ENCODE peak calls at places on chromosomes 7 and 10, in seven cellular contexts. I is pancreas; M is CD4-positive, CD25-positive, alpha-beta regulatory T cell; H is CD8-positive, alpha-beta T cell; A is upper lobe of left lung; B is aorta; R is esophagus squamous epithelium. S is an unnamed sample. For H3K9me3, the result is how much of the 10 kb centered on the place peaks cover.

GRCh38 chr10:60448246-60448645 is 58.6 kb upstream of the ANK3 start:
- DNase-seq in I (no peak), M (no peak), B (no peak), R (no peak), A (no peak), H (no peak), S (no peak)

GRCh38 chr10:34687434-34688205 is 127.5 kb downstream of the PARD3 start:
- DNase-seq in M (no peak), R (no peak), H (no peak), B (no peak), A (no peak), I (no peak), S (no peak)

GRCh38 chr7:39271386-39271785 is 293.7 kb downstream of the POU6F2 start:
- DNase-seq in R (no peak), A (peak), I (peak), H (no peak), B (peak), M (no peak), S (peak)

GRCh38 chr10:9056521-9056920 is 1002.0 kb downstream of the GATA3 start:
- DNase-seq in M (no peak), H (no peak), A (no peak), B (no peak), R (no peak), I (no peak), S (no peak)

GRCh38 chr10:123009105-123009805 is 449 bp downstream of the ACADSB start:
- DNase-seq in R (no peak), H (no peak), M (peak), B (peak), I (peak), A (peak), S (no peak)

GRCh38 chr10:60314306-60314940 is 75.3 kb downstream of the ANK3 start:
- DNase-seq in I (no peak), M (no peak), R (no peak), H (no peak), B (no peak), A (no peak), S (no peak)

GRCh38 chr7:139737221-139738100 is 40.3 kb downstream of the HIPK2 start:
- DNase-seq in A (no peak), M (peak), H (no peak), I (no peak), R (no peak), B (no peak), S (no peak)

GRCh38 chr7:89170628-89171027 is 375.1 kb upstream of the TEX47 start:
- DNase-seq in M (no peak), I (no peak), H (no peak), B (no peak), R (no peak), A (no peak), S (no peak)

GRCh38 chr7:13641699-13642098 is 347.8 kb downstream of the ETV1 start:
- DNase-seq in I (no peak), H (no peak), R (no peak), M (no peak), A (no peak), B (no peak), S (no peak)

GRCh38 chr7:104943502-104944343 is 70.3 kb upstream of the KMT2E start:
- DNase-seq in H (peak), M (peak), I (peak), R (no peak), A (peak), B (no peak), S (no peak)

GRCh38 chr7:108372601-108373000 is 83.6 kb downstream of the NRCAM start:
- DNase-seq in I (no peak), B (no peak), H (no peak), M (no peak), R (no peak), A (no peak), S (no peak)

GRCh38 chr10:997266-998022 is 9.2 kb downstream of the GTPBP4 start:
- DNase-seq in A (no peak), M (no peak), B (no peak), R (no peak), H (no peak), I (no peak), S (no peak)

GRCh38 chr7:117202511-117202910 is 120.3 kb downstream of the WNT2 start:
- DNase-seq in A (no peak), R (no peak), I (no peak), B (no peak), M (no peak), H (no peak), S (no peak)

GRCh38 chr10:95295031-95295755 is 4.4 kb upstream of the PDLIM1 start:
- DNase-seq in M (peak), B (peak), H (no peak), R (peak), I (peak), A (peak), S (peak)

GRCh38 chr10:76231258-76231934 is 800.0 kb downstream of the LRMDA start:
- DNase-seq in I (no peak), A (no peak), R (no peak), B (no peak), M (no peak), H (no peak), S (no peak)

GRCh38 chr7:99031496-99031895 is 112.4 kb downstream of the SMURF1 start:
- DNase-seq in R (no peak), B (no peak), A (no peak), I (no peak), M (no peak), H (no peak), S (no peak)

GRCh38 chr7:23205861-23206510 is 24.1 kb downstream of the NUP42 start:
- DNase-seq in I (no peak), H (no peak), R (no peak), B (no peak), M (no peak), A (no peak), S (no peak)
- H3K4me3 ChIP-seq in I (no peak), H (no peak), R (peak), B (no peak), M (no peak), A (peak), S (peak)

DNA sequence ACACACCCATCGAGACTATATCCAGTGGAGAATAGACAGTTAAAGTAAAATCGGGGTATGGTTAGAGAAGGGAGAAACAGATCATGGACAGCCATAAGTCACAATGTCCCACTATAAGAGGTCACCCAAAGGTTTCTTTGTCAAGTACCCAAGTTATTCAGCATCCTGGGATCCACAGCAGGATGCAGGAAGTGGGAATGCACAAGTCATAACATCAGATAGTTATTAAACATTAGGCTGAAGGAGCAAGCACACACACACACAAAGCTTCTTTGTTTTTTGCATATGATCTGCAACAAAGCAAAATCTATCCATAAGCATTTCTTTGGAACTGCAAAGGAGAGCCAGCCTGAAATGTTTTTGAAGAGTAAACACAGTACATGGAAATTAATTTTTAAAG is 111.6 kb downstream of the NOC3L start:
- DNase-seq in M (no peak), R (no peak), I (no peak), A (no peak), H (no peak), B (no peak), S (no peak)
- H3K9me3 ChIP-seq in M (under half), R (under half), I (under half), A (under half), H (under half), B (under half), S (under half)

GRCh38 chr7:106068538-106068961 is 43.6 kb downstream of the SYPL1 start:
- DNase-seq in H (no peak), A (no peak), R (no peak), M (no peak), I (no peak), B (no peak), S (no peak)

GRCh38 chr7:106069471-106070200 is 42.5 kb downstream of the SYPL1 start:
- DNase-seq in H (no peak), A (no peak), M (no peak), B (no peak), I (no peak), R (no peak), S (no peak)

GRCh38 chr7:106070201-106070551 is 41.9 kb downstream of the SYPL1 start:
- DNase-seq in I (peak), M (no peak), B (no peak), A (peak), H (no peak), R (no peak), S (peak)

GRCh38 chr7:106067678-106068077 is 44.4 kb downstream of the SYPL1 start:
- DNase-seq in H (no peak), R (no peak), A (no peak), B (no peak), I (no peak), M (no peak), S (no peak)

GRCh38 chr7:106068986-106069385 is 43.1 kb downstream of the SYPL1 start:
- DNase-seq in A (no peak), B (no peak), R (no peak), M (no peak), I (no peak), H (no peak), S (no peak)
- H3K4me3 ChIP-seq in A (no peak), B (no peak), R (no peak), M (no peak), I (no peak), H (no peak), S (no peak)

DNA sequence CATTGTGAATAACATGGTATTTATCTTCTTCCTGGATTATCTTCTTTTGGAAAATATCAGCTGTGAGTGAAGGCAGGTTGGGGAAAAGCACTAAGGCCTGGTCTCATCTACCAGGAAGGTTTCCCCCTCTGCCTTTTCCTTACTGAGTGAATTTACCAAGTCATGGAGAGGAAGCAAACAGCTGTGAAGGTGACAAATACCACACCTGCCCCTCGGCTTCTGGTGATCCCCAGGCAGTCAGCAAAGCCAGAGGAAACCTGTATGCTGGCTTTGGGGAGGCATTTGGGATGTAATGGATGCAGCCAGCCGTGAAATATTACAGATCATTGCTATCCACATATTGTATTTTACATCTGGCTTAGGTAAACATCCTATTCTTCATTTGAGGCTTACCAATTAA is 24.2 kb downstream of the POM121L12 start:
- DNase-seq in B (no peak), I (no peak), H (no peak), M (no peak), R (no peak), A (no peak), S (no peak)
- H3K9me3 ChIP-seq in B (under half), I (under half), H (under half), M (under half), R (under half), A (under half), S (under half)

GRCh38 chr10:92760609-92761008 is 70.9 kb downstream of the HHEX start:
- DNase-seq in H (no peak), R (no peak), A (no peak), I (no peak), M (no peak), B (no peak), S (no peak)

GRCh38 chr10:92757720-92758119 is 68.0 kb downstream of the HHEX start:
- DNase-seq in I (no peak), R (no peak), M (no peak), A (no peak), B (no peak), H (no peak), S (no peak)

GRCh38 chr10:92757066-92757716 is 67.4 kb downstream of the HHEX start:
- DNase-seq in R (peak), A (peak), H (no peak), B (peak), M (no peak), I (no peak), S (peak)

GRCh38 chr10:92756233-92757065 is 66.7 kb downstream of the HHEX start:
- DNase-seq in B (no peak), A (no peak), M (no peak), H (no peak), R (no peak), I (no peak), S (no peak)

GRCh38 chr10:92758594-92758993 is 68.8 kb downstream of the HHEX start:
- DNase-seq in R (no peak), H (no peak), B (no peak), M (no peak), I (no peak), A (no peak), S (no peak)
- H3K4me3 ChIP-seq in R (no peak), H (no peak), B (no peak), M (no peak), I (no peak), A (no peak), S (no peak)

DNA sequence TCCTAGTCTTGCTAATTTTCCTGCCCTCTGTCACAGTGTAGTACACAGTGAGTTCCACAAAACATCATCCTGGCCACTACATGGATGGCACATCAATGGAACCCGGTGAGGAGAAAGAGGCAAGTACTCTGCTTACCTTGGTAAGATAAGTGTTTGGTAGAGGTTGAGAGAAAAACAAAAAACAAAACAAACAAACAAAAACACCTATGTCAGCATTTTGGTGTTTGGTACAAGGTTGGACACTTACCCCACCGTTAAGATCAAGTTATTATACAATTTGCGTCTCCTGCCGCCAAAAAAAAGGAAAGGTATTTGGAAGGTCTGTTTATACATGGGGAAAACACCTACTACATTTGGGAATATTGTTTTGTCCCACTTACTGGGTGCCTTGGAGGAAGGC is 72.7 kb downstream of the ZNF248 start:
- DNase-seq in I (no peak), B (no peak), H (no peak), M (no peak), R (no peak), A (no peak), S (no peak)
- H3K9me3 ChIP-seq in I (under half), B (under half), H (under half), M (under half), R (under half), A (under half), S (under half)

GRCh38 chr7:85186521-85187241 is at the start of gene SEMA3D:
- DNase-seq in A (peak), R (no peak), H (no peak), M (no peak), B (peak), I (peak), S (peak)
- H3K4me3 ChIP-seq in A (peak), R (peak), H (no peak), M (no peak), B (peak), I (peak), S (peak)

S was measured in breast epithelium.